ENCODE peak calls at places on chromosome 22, in nine cellular contexts. One of them, this sample, is unnamed.
A peak's percentile ranks its signal among the peaks of the same experiment; 100 is the strongest.

GRCh38 chr22:49638788-49639187 is 188.9 kb downstream of the BRD1 start:
- DNase-seq in stimulated activated CD4-positive, alpha-beta T cell treated with anti-CD3 and anti-CD28 coated beads, Interleukin-1b, Interleukin-23, amount 100 ng/mL, for 1 hour: no peak
- DNase-seq in A549: no peak
- DNase-seq in RWPE1: peak; percentile 17
- DNase-seq in stimulated activated CD8-positive, alpha-beta memory T cell treated with anti-CD3 and anti-CD28 coated beads, Interleukin-15, amount 100 ng/mL, for 4 hours: no peak
- DNase-seq in substantia nigra: peak; percentile 13
- DNase-seq in amygdala: peak; percentile 27
- DNase-seq in ELR: no peak
- DNase-seq in sciatic nerve: no peak
- DNase-seq in this sample: no peak

GRCh38 chr22:44780876-44781275 is 28.5 kb downstream of the ARHGAP8 start:
- DNase-seq in stimulated activated CD4-positive, alpha-beta T cell treated with anti-CD3 and anti-CD28 coated beads, Interleukin-1b, Interleukin-23, amount 100 ng/mL, for 1 hour: no peak
- DNase-seq in A549: no peak
- DNase-seq in RWPE1: no peak
- DNase-seq in stimulated activated CD8-positive, alpha-beta memory T cell treated with anti-CD3 and anti-CD28 coated beads, Interleukin-15, amount 100 ng/mL, for 4 hours: no peak
- DNase-seq in substantia nigra: no peak
- DNase-seq in amygdala: no peak
- DNase-seq in ELR: no peak
- DNase-seq in sciatic nerve: no peak
- DNase-seq in this sample: no peak

GRCh38 chr22:24445481-24446290 is 18.3 kb downstream of the ADORA2A start:
- DNase-seq in stimulated activated CD4-positive, alpha-beta T cell treated with anti-CD3 and anti-CD28 coated beads, Interleukin-1b, Interleukin-23, amount 100 ng/mL, for 1 hour: no peak
- DNase-seq in A549: no peak
- DNase-seq in RWPE1: no peak
- DNase-seq in stimulated activated CD8-positive, alpha-beta memory T cell treated with anti-CD3 and anti-CD28 coated beads, Interleukin-15, amount 100 ng/mL, for 4 hours: no peak
- DNase-seq in substantia nigra: no peak
- DNase-seq in amygdala: no peak
- DNase-seq in ELR: no peak
- DNase-seq in sciatic nerve: no peak
- DNase-seq in this sample: no peak

GRCh38 chr22:23781533-23781932 is 5.2 kb upstream of the SMARCB1 start:
- DNase-seq in stimulated activated CD4-positive, alpha-beta T cell treated with anti-CD3 and anti-CD28 coated beads, Interleukin-1b, Interleukin-23, amount 100 ng/mL, for 1 hour: no peak
- DNase-seq in A549: peak; percentile 29
- DNase-seq in RWPE1: peak; percentile 80
- DNase-seq in stimulated activated CD8-positive, alpha-beta memory T cell treated with anti-CD3 and anti-CD28 coated beads, Interleukin-15, amount 100 ng/mL, for 4 hours: no peak
- DNase-seq in substantia nigra: no peak
- DNase-seq in amygdala: peak; percentile 35
- DNase-seq in ELR: peak; percentile 93
- DNase-seq in sciatic nerve: no peak
- DNase-seq in this sample: no peak

GRCh38 chr22:43147821-43148220 is 3.5 kb upstream of the TSPO start:
- DNase-seq in stimulated activated CD4-positive, alpha-beta T cell treated with anti-CD3 and anti-CD28 coated beads, Interleukin-1b, Interleukin-23, amount 100 ng/mL, for 1 hour: no peak
- DNase-seq in A549: no peak
- DNase-seq in RWPE1: no peak
- DNase-seq in stimulated activated CD8-positive, alpha-beta memory T cell treated with anti-CD3 and anti-CD28 coated beads, Interleukin-15, amount 100 ng/mL, for 4 hours: no peak
- DNase-seq in substantia nigra: no peak
- DNase-seq in amygdala: no peak
- DNase-seq in ELR: no peak
- DNase-seq in sciatic nerve: no peak
- DNase-seq in this sample: no peak

GRCh38 chr22:33923033-33923432 is 2.8 kb upstream of the LARGE1 start:
- DNase-seq in stimulated activated CD4-positive, alpha-beta T cell treated with anti-CD3 and anti-CD28 coated beads, Interleukin-1b, Interleukin-23, amount 100 ng/mL, for 1 hour: no peak
- DNase-seq in A549: no peak
- DNase-seq in RWPE1: no peak
- DNase-seq in stimulated activated CD8-positive, alpha-beta memory T cell treated with anti-CD3 and anti-CD28 coated beads, Interleukin-15, amount 100 ng/mL, for 4 hours: no peak
- DNase-seq in substantia nigra: no peak
- DNase-seq in amygdala: no peak
- DNase-seq in ELR: no peak
- DNase-seq in sciatic nerve: no peak
- DNase-seq in this sample: no peak

GRCh38 chr22:24824250-24824649 is 18.2 kb downstream of the SGSM1 start:
- DNase-seq in stimulated activated CD4-positive, alpha-beta T cell treated with anti-CD3 and anti-CD28 coated beads, Interleukin-1b, Interleukin-23, amount 100 ng/mL, for 1 hour: no peak
- DNase-seq in A549: no peak
- DNase-seq in RWPE1: no peak
- DNase-seq in stimulated activated CD8-positive, alpha-beta memory T cell treated with anti-CD3 and anti-CD28 coated beads, Interleukin-15, amount 100 ng/mL, for 4 hours: no peak
- DNase-seq in substantia nigra: no peak
- DNase-seq in amygdala: no peak
- DNase-seq in ELR: no peak
- DNase-seq in sciatic nerve: no peak
- DNase-seq in this sample: no peak

GRCh38 chr22:36303874-36304273 is 50.9 kb downstream of the APOL1 start:
- DNase-seq in stimulated activated CD4-positive, alpha-beta T cell treated with anti-CD3 and anti-CD28 coated beads, Interleukin-1b, Interleukin-23, amount 100 ng/mL, for 1 hour: no peak
- DNase-seq in A549: no peak
- DNase-seq in RWPE1: no peak
- DNase-seq in stimulated activated CD8-positive, alpha-beta memory T cell treated with anti-CD3 and anti-CD28 coated beads, Interleukin-15, amount 100 ng/mL, for 4 hours: no peak
- DNase-seq in substantia nigra: no peak
- DNase-seq in amygdala: no peak
- DNase-seq in ELR: no peak
- DNase-seq in sciatic nerve: no peak
- DNase-seq in this sample: no peak

GRCh38 chr22:30628491-30628890 is 7.1 kb upstream of the SLC35E4 start:
- DNase-seq in stimulated activated CD4-positive, alpha-beta T cell treated with anti-CD3 and anti-CD28 coated beads, Interleukin-1b, Interleukin-23, amount 100 ng/mL, for 1 hour: no peak
- DNase-seq in A549: no peak
- DNase-seq in RWPE1: no peak
- DNase-seq in stimulated activated CD8-positive, alpha-beta memory T cell treated with anti-CD3 and anti-CD28 coated beads, Interleukin-15, amount 100 ng/mL, for 4 hours: no peak
- DNase-seq in substantia nigra: peak; percentile 59
- DNase-seq in amygdala: peak; percentile 10
- DNase-seq in ELR: no peak
- DNase-seq in sciatic nerve: no peak
- DNase-seq in this sample: no peak

GRCh38 chr22:24429411-24430365 is 2.3 kb downstream of the ADORA2A start:
- DNase-seq in stimulated activated CD4-positive, alpha-beta T cell treated with anti-CD3 and anti-CD28 coated beads, Interleukin-1b, Interleukin-23, amount 100 ng/mL, for 1 hour: no peak
- DNase-seq in A549: no peak
- DNase-seq in RWPE1: no peak
- DNase-seq in stimulated activated CD8-positive, alpha-beta memory T cell treated with anti-CD3 and anti-CD28 coated beads, Interleukin-15, amount 100 ng/mL, for 4 hours: no peak
- DNase-seq in substantia nigra: no peak
- DNase-seq in amygdala: no peak
- DNase-seq in ELR: peak; percentile 44
- DNase-seq in sciatic nerve: peak; percentile 61
- DNase-seq in this sample: no peak

GRCh38 chr22:17569971-17570511 is 6.7 kb downstream of the SLC25A18 start:
- DNase-seq in stimulated activated CD4-positive, alpha-beta T cell treated with anti-CD3 and anti-CD28 coated beads, Interleukin-1b, Interleukin-23, amount 100 ng/mL, for 1 hour: no peak
- DNase-seq in A549: no peak
- DNase-seq in RWPE1: no peak
- DNase-seq in stimulated activated CD8-positive, alpha-beta memory T cell treated with anti-CD3 and anti-CD28 coated beads, Interleukin-15, amount 100 ng/mL, for 4 hours: no peak
- DNase-seq in substantia nigra: peak; percentile 58
- DNase-seq in amygdala: no peak
- DNase-seq in ELR: peak; percentile 55
- DNase-seq in sciatic nerve: no peak
- DNase-seq in this sample: no peak

GRCh38 chr22:17698948-17699347 is 60.4 kb downstream of the BCL2L13 start:
- DNase-seq in stimulated activated CD4-positive, alpha-beta T cell treated with anti-CD3 and anti-CD28 coated beads, Interleukin-1b, Interleukin-23, amount 100 ng/mL, for 1 hour: no peak
- DNase-seq in A549: no peak
- DNase-seq in RWPE1: no peak
- DNase-seq in stimulated activated CD8-positive, alpha-beta memory T cell treated with anti-CD3 and anti-CD28 coated beads, Interleukin-15, amount 100 ng/mL, for 4 hours: no peak
- DNase-seq in substantia nigra: no peak
- DNase-seq in amygdala: no peak
- DNase-seq in ELR: no peak
- DNase-seq in sciatic nerve: no peak
- DNase-seq in this sample: no peak

This sample was measured in SIG-M5.